ENCODE peak calls at places on chromosomes 3 and 15, in four cellular contexts. Y, I, K and T are unnamed samples.
A peak's percentile ranks its signal among the peaks of the same experiment; 100 is the strongest.

GRCh38 chr3:13112521-13113345 is 39.5 kb upstream of the IQSEC1 start:
- DNase-seq in Y (no peak), I (no peak), K (no peak), T (no peak)

GRCh38 chr3:12221663-12222062 is 63.0 kb upstream of the TIMP4 start:
- DNase-seq in Y (no peak), I (no peak), K (no peak), T (no peak)

GRCh38 chr15:80153900-80154299 is 1.1 kb downstream of the FAH start:
- DNase-seq in Y (peak; percentile 37), I (no peak), K (no peak), T (no peak)

GRCh38 chr3:122258757-122259371 is 66.2 kb upstream of the CSTA start:
- DNase-seq in Y (peak; percentile 9), I (peak; percentile 83), K (peak; percentile 83), T (peak; percentile 49)

GRCh38 chr3:12978682-12979081 is 94.5 kb downstream of the IQSEC1 start:
- DNase-seq in Y (no peak), I (no peak), K (no peak), T (no peak)

GRCh38 chr15:41499109-41499851 is 5.6 kb downstream of the ITPKA start:
- DNase-seq in Y (no peak), I (no peak), K (no peak), T (no peak)

GRCh38 chr15:85646538-85647091 is 148.1 kb downstream of the KLHL25 start:
- DNase-seq in Y (no peak), I (no peak), K (no peak), T (no peak)

GRCh38 chr3:19734453-19734852 is 199.6 kb downstream of the EFHB start:
- DNase-seq in Y (no peak), I (no peak), K (no peak), T (no peak)

GRCh38 chr15:100226107-100226506 is 115.7 kb downstream of the ADAMTS17 start:
- DNase-seq in Y (no peak), I (no peak), K (no peak), T (no peak)

GRCh38 chr15:86611392-86612040 is 531.8 kb downstream of the AGBL1 start:
- DNase-seq in Y (no peak), I (no peak), K (no peak), T (no peak)

GRCh38 chr15:57281357-57281756 is 94.9 kb upstream of the CGNL1 start:
- DNase-seq in Y (no peak), I (no peak), K (no peak), T (no peak)

GRCh38 chr3:151863611-151864010 is 9.8 kb upstream of the SUCNR1 start:
- DNase-seq in Y (no peak), I (no peak), K (no peak), T (no peak)

GRCh38 chr3:151838574-151839312 is 24.8 kb downstream of the AADAC start:
- DNase-seq in Y (peak; percentile 48), I (peak; percentile 2), K (peak; percentile 73), T (peak; percentile 21)

GRCh38 chr3:64685800-64686445 is 1.9 kb downstream of the ADAMTS9 start:
- DNase-seq in Y (peak; percentile 32), I (no peak), K (no peak), T (no peak)

GRCh38 chr3:46482632-46483311 is 15.0 kb upstream of the RTP3 start:
- DNase-seq in Y (no peak), I (no peak), K (no peak), T (no peak)

GRCh38 chr3:152474585-152474984 is 205.9 kb downstream of the MBNL1 start:
- DNase-seq in Y (no peak), I (peak; percentile 60), K (peak; percentile 60), T (no peak)

GRCh38 chr3:177284383-177284881 is 87.2 kb upstream of the TBL1XR1 start:
- DNase-seq in Y (peak; percentile 64), I (no peak), K (peak; percentile 82), T (no peak)

GRCh38 chr3:181838940-181839914 is 127.5 kb downstream of the SOX2 start:
- DNase-seq in Y (no peak), I (no peak), K (no peak), T (no peak)

GRCh38 chr3:132641837-132642538 is 17.6 kb downstream of the ACAD11 start:
- DNase-seq in Y (peak; percentile 34), I (no peak), K (no peak), T (no peak)

GRCh38 chr3:129890125-129890524 is 3.4 kb downstream of the TMCC1 start:
- DNase-seq in Y (no peak), I (peak; percentile 15), K (peak; percentile 73), T (no peak)

GRCh38 chr3:94345101-94345500 is 282.2 kb downstream of the NSUN3 start:
- DNase-seq in Y (no peak), I (no peak), K (no peak), T (no peak)

GRCh38 chr3:53887446-53887845 is 4.2 kb downstream of the SELENOK start:
- DNase-seq in Y (no peak), I (no peak), K (no peak), T (no peak)

GRCh38 chr3:62110801-62111200 is 262.5 kb downstream of the FEZF2 start:
- DNase-seq in Y (no peak), I (no peak), K (no peak), T (no peak)

GRCh38 chr3:81886081-81886480 is 124.6 kb upstream of the GBE1 start:
- DNase-seq in Y (no peak), I (no peak), K (no peak), T (no peak)

GRCh38 chr15:86021281-86022264 is 58.1 kb upstream of the AGBL1 start:
- DNase-seq in Y (no peak), I (no peak), K (no peak), T (no peak)

GRCh38 chr3:194608981-194609380 is 24.2 kb downstream of the TMEM44 start:
- DNase-seq in Y (no peak), I (no peak), K (no peak), T (no peak)

GRCh38 chr3:194952882-194953281 is 267.2 kb downstream of the FAM43A start:
- DNase-seq in Y (no peak), I (no peak), K (peak; percentile 15), T (no peak)

GRCh38 chr3:76824658-76825310 is 215.1 kb upstream of the ROBO2 start:
- DNase-seq in Y (no peak), I (no peak), K (no peak), T (no peak)

GRCh38 chr3:67578416-67578815 is 76.0 kb downstream of the SUCLG2 start:
- DNase-seq in Y (no peak), I (no peak), K (no peak), T (no peak)

GRCh38 chr3:105449393-105449792 is 82.7 kb downstream of the ALCAM start:
- DNase-seq in Y (no peak), I (no peak), K (no peak), T (no peak)

GRCh38 chr3:32366638-32367368 is 24.9 kb upstream of the CMTM7 start:
- DNase-seq in Y (no peak), I (no peak), K (no peak), T (no peak)

GRCh38 chr3:12288466-12289129 is at the start of gene PPARG:
- DNase-seq in Y (no peak), I (no peak), K (no peak), T (peak; percentile 10)

GRCh38 chr3:123153124-123153523 is 48.6 kb upstream of the SEC22A start:
- DNase-seq in Y (no peak), I (no peak), K (no peak), T (peak; percentile 47)

GRCh38 chr15:84387086-84387485 is 151.5 kb downstream of the GOLGA6L4 start:
- DNase-seq in Y (no peak), I (no peak), K (peak; percentile 0), T (no peak)

GRCh38 chr15:101450561-101451145 is 38.9 kb downstream of the PCSK6 start:
- DNase-seq in Y (no peak), I (no peak), K (no peak), T (no peak)

DNA sequence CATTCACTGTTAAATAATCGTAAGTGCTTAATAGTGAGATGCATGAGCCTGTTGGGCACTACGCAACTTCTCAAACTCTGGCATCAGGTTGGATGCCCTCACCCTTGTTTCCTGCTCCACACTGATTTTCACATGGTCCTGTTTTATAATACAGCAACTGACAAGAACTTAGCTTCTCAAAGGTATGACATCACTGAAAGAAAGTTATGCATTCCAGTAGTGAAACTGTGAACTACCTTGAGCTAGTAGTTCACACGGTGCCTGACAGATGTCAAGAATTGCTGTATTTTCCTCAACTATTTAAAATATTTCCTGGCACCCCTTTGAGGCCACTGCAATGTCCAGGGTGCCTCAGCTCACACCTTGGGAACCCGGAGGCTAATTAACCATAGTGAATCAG is 327.5 kb downstream of the RORA start:
- DNase-seq in Y (no peak), I (peak; percentile 92), K (no peak), T (peak; percentile 9)
- TF ChIP-seq SPI1 in Y (no peak), I (no peak), K (no peak), T (no peak)

DNA sequence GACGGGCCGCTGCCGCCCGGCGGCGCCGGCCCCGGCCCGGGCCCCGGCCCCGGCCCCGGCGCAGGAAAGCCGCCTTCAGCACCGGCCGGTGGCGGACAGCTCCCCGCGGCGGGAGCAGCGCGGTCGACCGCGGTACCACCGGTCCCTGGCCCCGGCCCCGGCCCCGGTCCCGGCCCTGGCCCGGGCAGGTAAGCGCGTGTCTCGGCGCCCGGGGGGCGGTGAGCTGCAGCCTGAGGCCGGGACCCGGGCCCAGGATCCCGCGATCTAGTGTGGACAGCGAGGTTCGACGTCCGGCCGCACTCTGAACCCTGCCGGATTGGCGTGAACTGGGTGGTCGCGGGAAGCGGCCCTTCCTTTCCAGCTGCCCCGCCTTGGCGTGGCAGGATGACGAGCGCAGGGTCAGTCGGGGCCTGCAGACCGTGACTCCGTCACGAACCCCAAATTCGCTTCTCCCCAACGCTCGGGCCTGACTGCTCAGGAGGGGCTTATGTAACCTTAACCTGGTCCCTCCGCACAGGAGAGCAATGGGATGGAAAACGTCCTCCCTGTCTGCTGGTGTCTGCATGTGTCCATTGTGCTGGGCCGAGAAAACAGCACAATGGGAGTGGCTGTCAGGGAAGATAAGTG is 475 bp downstream of the BSN start:
- DNase-seq in Y (peak; percentile 78), I (no peak), K (no peak), T (peak; percentile 68)
- TF ChIP-seq SPI1 in Y (no peak), I (no peak), K (no peak), T (no peak)

GRCh38 chr3:57863380-57863779 is 107.3 kb downstream of the SLMAP start:
- DNase-seq in Y (no peak), I (no peak), K (no peak), T (no peak)
- TF ChIP-seq SPI1 in Y (no peak), I (no peak), K (no peak), T (no peak)

DNA sequence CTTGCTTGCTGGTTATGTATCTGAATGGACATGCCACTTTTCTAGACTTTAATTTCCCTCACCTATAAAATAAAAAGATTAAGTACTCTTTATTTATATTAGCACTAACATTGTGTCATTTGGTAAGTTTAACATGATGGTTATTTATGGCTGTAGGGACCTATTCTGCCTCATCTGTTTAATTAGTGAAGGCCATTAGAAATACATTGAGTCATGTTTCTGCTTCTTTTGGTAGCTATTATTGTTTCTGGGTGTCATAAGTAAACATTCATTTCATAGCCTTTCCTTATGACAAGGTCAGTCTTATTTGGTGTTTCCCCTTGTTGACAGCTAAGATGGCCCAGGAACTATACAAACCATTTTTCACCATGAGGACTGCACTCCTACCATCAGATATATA is 39.4 kb downstream of the SRP14 start:
- DNase-seq in Y (no peak), I (no peak), K (no peak), T (no peak)
- TF ChIP-seq SPI1 in Y (no peak), I (no peak), K (no peak), T (no peak)

DNA sequence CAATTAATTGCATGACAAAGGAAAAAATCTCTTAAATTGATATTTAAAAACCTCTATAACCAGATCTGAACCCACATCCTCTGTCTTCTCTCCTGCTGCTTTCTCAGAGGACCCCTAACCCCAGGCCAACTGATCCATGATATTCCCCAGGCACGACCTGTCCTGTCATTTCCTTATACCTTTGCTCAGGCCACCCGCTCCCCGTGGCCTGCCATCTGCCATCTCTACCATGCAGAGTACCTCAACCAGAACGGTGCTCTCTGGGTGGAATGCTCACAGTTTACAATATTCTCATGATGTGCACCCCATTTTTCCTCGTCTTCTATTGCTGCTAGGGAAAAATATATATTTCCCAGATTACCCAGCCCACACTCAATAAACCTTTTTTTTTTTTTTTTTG is 57.7 kb downstream of the ARHGEF3 start:
- DNase-seq in Y (no peak), I (no peak), K (no peak), T (no peak)
- TF ChIP-seq SPI1 in Y (no peak), I (no peak), K (no peak), T (no peak)